ENCODE peak calls at places on chromosome 12, in six cellular contexts. E is pancreas; I is stimulated activated CD8-positive, alpha-beta memory T cell treated with anti-CD3 and anti-CD28 coated beads, Interleukin-7, amount 100 ng/mL, for 1 hour; M is astrocyte of the spinal cord; L is Right ventricle myocardium superior; O is GM18507. D is an unnamed sample.

GRCh38 chr12:75722714-75723200 is 211.3 kb upstream of the KRR1 start:
- DNase-seq in E (no peak), I (no peak), M (peak; percentile 95), L (peak; percentile 32), O (peak; percentile 8), D (no peak)

GRCh38 chr12:120247183-120247582 is 18.3 kb downstream of the PXN start:
- DNase-seq in E (no peak), I (no peak), M (no peak), L (no peak), O (no peak), D (no peak)

GRCh38 chr12:88577537-88577936 is 2.7 kb downstream of the KITLG start:
- DNase-seq in E (no peak), I (no peak), M (peak; percentile 38), L (no peak), O (no peak), D (no peak)

GRCh38 chr12:89098390-89099102 is 253.8 kb downstream of the DUSP6 start:
- DNase-seq in E (no peak), I (no peak), M (no peak), L (peak; percentile 67), O (no peak), D (no peak)

GRCh38 chr12:71981149-71981548 is 42.5 kb downstream of the TPH2 start:
- DNase-seq in E (no peak), I (no peak), M (no peak), L (no peak), O (no peak), D (no peak)

GRCh38 chr12:76083246-76083735 is 1.2 kb downstream of the NAP1L1 start:
- DNase-seq in E (no peak), I (no peak), M (no peak), L (no peak), O (no peak), D (no peak)

GRCh38 chr12:6183689-6184441 is 16.3 kb upstream of the CD9 start:
- DNase-seq in E (peak; percentile 62), I (no peak), M (peak; percentile 54), L (no peak), O (no peak), D (no peak)

GRCh38 chr12:38123566-38124246 is 192.9 kb upstream of the ALG10B start:
- DNase-seq in E (no peak), I (no peak), M (no peak), L (no peak), O (no peak), D (no peak)

GRCh38 chr12:102216086-102216691 is 18.6 kb upstream of the PMCH start:
- DNase-seq in E (no peak), I (no peak), M (peak; percentile 45), L (no peak), O (no peak), D (no peak)

GRCh38 chr12:89575405-89575804 is 49.6 kb upstream of the POC1B start:
- DNase-seq in E (no peak), I (no peak), M (no peak), L (no peak), O (no peak), D (no peak)

GRCh38 chr12:82383930-82384513 is 25.7 kb downstream of the METTL25 start:
- DNase-seq in E (no peak), I (no peak), M (peak; percentile 42), L (no peak), O (no peak), D (no peak)

GRCh38 chr12:46970636-46971035 is 108.8 kb upstream of the PCED1B start:
- DNase-seq in E (no peak), I (no peak), M (no peak), L (no peak), O (no peak), D (no peak)

GRCh38 chr12:114916531-114916930 is 232.6 kb upstream of the TBX3 start:
- DNase-seq in E (no peak), I (no peak), M (peak; percentile 68), L (no peak), O (no peak), D (no peak)

D was measured in GM12892.